ENCODE peak calls at places on chromosomes 11 and 22, in four cellular contexts. X, S, L and B are unnamed samples.

GRCh38 chr11:130817608-130817944 is 98.7 kb downstream of the SNX19 start:
- DNase-seq in L (no peak), X (no peak), S (no peak), B (no peak)

GRCh38 chr11:92980291-92980690 is 10.8 kb downstream of the MTNR1B start:
- DNase-seq in S (no peak), X (no peak), L (no peak), B (no peak)

GRCh38 chr22:22748297-22748743 is 103.9 kb downstream of the GGTLC2 start:
- DNase-seq in X (peak), L (peak), S (no peak), B (peak)

GRCh38 chr11:68542617-68543016 is 82.1 kb downstream of the PPP6R3 start:
- DNase-seq in X (no peak), S (no peak), L (no peak), B (no peak)

GRCh38 chr22:29820941-29821789 is 16.9 kb downstream of the ASCC2 start:
- DNase-seq in L (no peak), X (peak), S (peak), B (peak)

GRCh38 chr22:46515208-46516111 is 22.0 kb downstream of the CELSR1 start:
- DNase-seq in S (no peak), X (no peak), L (no peak), B (no peak)

GRCh38 chr22:41603873-41604332 is 14.3 kb upstream of the PMM1 start:
- DNase-seq in L (no peak), X (peak), S (peak), B (no peak)

GRCh38 chr11:129402196-129402595 is 26.5 kb downstream of the BARX2 start:
- DNase-seq in S (no peak), X (no peak), L (no peak), B (no peak)

GRCh38 chr11:914204-914603 is 3.6 kb upstream of the CHID1 start:
- DNase-seq in L (no peak), X (no peak), S (no peak), B (no peak)

GRCh38 chr11:19922689-19923035 is 210.0 kb downstream of the NAV2 start:
- DNase-seq in L (no peak), S (no peak), X (no peak), B (no peak)

GRCh38 chr22:37187891-37188761 is at the start of gene C1QTNF6:
- DNase-seq in S (no peak), X (no peak), L (peak), B (no peak)

GRCh38 chr11:14358729-14359439 is at the start of gene RRAS2:
- DNase-seq in X (peak), S (no peak), L (peak), B (peak)
- TF ChIP-seq CBX5 in X (no peak), S (no peak), L (no peak), B (no peak)

DNA sequence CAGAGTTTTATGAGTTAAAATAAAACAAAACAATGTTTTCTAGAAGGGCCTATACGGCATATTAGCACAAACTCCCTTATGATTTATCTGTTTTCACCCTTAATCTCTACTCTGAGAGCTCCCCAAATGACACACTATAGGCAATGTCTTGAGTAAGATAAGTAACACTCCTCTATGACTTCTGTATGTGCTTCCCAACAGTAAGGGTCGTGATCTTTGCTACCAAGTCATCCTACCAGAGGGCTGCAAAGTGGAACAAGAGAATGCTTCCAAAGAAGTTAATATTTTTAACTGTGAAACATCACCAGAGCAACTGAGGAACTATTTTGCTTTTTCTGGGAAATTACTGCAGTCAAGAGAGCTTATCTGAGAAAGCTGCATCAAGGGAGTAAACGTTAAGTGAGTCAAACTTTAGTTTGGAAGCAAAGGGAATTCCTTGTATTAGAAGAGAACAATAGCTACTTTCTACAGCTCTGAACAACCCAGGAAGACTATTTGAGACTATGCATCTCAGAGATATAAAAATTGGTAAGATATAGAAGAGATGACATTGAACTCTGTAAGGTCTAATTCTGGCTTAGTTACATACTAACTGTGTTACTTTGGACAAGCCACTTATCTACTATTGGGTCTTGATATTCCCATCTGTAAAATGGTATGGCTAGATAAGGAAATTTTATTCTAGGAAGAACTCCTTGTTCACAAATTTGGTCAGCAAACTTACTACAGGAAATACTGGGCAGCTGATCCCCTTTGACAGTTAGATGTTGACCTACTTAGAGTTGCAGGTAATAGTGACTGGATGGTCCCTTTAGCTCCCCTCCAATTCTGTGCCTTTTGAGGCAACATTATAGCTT is 43.7 kb upstream of the CCDC34 start:
- DNase-seq in X (no peak), S (no peak), L (no peak), B (no peak)
- TF ChIP-seq CEBPB in X (no peak), S (no peak), L (no peak), B (no peak)

GRCh38 chr11:134178275-134178674 is 45.5 kb downstream of the NCAPD3 start:
- DNase-seq in L (no peak), X (no peak), S (no peak), B (no peak)

GRCh38 chr11:134176284-134176683 is 47.5 kb downstream of the NCAPD3 start:
- DNase-seq in X (no peak), S (no peak), L (no peak), B (no peak)

GRCh38 chr11:134181707-134182106 is 42.1 kb downstream of the NCAPD3 start:
- DNase-seq in S (no peak), L (no peak), X (no peak), B (no peak)
- TF ChIP-seq CBX5 in S (no peak), L (no peak), X (no peak), B (no peak)

DNA sequence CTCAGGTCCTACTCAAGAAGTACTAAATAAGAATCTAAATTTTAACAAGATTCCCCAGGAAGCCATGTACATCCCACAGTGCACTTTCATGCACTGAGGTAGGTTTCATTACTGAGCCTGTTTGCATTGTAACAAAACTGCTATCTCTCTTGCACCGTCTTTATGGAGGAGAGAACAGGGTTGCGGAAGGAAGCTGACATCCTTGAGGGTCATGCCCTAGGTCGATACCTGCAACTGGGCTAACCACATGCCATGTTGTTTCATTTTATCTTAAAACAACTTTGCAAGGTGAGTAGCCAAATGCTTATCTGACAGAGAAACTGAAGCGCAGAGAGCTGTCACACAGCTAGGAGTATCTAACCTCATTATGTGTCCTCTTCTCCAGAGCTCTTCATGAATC is 656.3 kb upstream of the TENM4 start:
- DNase-seq in S (no peak), L (no peak), X (no peak), B (no peak)
- TF ChIP-seq CEBPB in S (no peak), L (no peak), X (no peak), B (no peak)

DNA sequence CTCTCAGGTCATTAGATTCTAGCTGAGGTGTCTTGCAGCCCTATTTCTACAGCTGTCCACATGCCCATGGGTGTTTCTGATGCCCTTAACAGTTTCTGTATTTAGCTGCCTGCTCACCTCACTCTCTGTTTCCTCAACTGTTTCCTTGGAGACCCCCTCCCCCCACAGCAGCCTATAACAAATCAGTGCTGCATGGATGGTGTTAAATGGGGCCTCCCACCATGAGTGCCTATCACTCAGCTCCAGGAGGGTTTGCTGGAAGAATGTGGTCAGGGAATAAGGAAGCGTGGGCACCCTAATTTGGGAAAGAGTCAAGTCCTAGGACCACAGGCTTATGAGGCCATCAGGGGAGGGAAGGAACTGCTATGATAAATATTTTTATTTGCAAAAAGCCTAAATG is 8.6 kb downstream of the KLHL35 start:
- DNase-seq in L (no peak), X (peak), S (no peak), B (no peak)
- TF ChIP-seq CBX5 in L (no peak), X (no peak), S (no peak), B (no peak)

GRCh38 chr11:69915151-69915500 is 95.9 kb upstream of the FGF3 start:
- DNase-seq in X (no peak), L (no peak), S (no peak), B (no peak)
- TF ChIP-seq CEBPB in X (no peak), L (no peak), S (no peak), B (no peak)